ENCODE peak calls at places on chromosome 4, in five cellular contexts. W, S, C, Z and X are unnamed samples. For H3K4me1 and H3K36me3, the result is how much of the 10 kb centered on the place peaks cover.

GRCh38 chr4:55503164-55503563 is 43.5 kb downstream of the CLOCK start:
- DNase-seq in S (no peak), Z (peak), W (no peak), C (no peak), X (no peak)

GRCh38 chr4:128359422-128359821 is 71.8 kb upstream of the PGRMC2 start:
- DNase-seq in S (no peak), W (no peak), Z (no peak), C (no peak), X (no peak)

GRCh38 chr4:81790477-81790876 is 318.8 kb upstream of the RASGEF1B start:
- DNase-seq in S (no peak), W (no peak), C (no peak), Z (peak), X (no peak)

GRCh38 chr4:24640433-24640832 is 56.1 kb upstream of the DHX15 start:
- DNase-seq in C (no peak), Z (no peak), S (no peak), W (no peak), X (no peak)

GRCh38 chr4:20684852-20685763 is 15.2 kb upstream of the PACRGL start:
- DNase-seq in S (no peak), W (no peak), Z (peak), C (no peak), X (no peak)

GRCh38 chr4:27008693-27009092 is 148.1 kb downstream of the STIM2 start:
- DNase-seq in C (no peak), S (no peak), Z (no peak), W (no peak), X (no peak)

GRCh38 chr4:8461616-8462015 is 21.0 kb downstream of the TRMT44 start:
- DNase-seq in C (no peak), W (no peak), S (no peak), Z (no peak), X (no peak)

GRCh38 chr4:56506110-56506705 is 617 bp downstream of the ARL9 start:
- DNase-seq in S (no peak), W (no peak), C (no peak), Z (no peak), X (no peak)

GRCh38 chr4:129193357-129194100 is 97.6 kb downstream of the C4orf33 start:
- DNase-seq in S (no peak), Z (no peak), W (no peak), C (no peak), X (no peak)

GRCh38 chr4:180823116-180823515 is 1420.1 kb upstream of the TENM3 start:
- DNase-seq in W (no peak), C (no peak), Z (no peak), S (no peak), X (no peak)

GRCh38 chr4:28558871-28559270 is 1698.2 kb downstream of the STIM2 start:
- DNase-seq in Z (no peak), W (no peak), S (no peak), C (no peak), X (no peak)

GRCh38 chr4:54184581-54184980 is 44.5 kb upstream of the PDGFRA start:
- DNase-seq in W (no peak), Z (no peak), C (no peak), S (no peak), X (no peak)

GRCh38 chr4:146916479-146917076 is 29.1 kb downstream of the TTC29 start:
- DNase-seq in Z (peak), W (no peak), S (peak), C (no peak), X (no peak)

GRCh38 chr4:142614621-142615323 is 231.3 kb downstream of the INPP4B start:
- DNase-seq in Z (no peak), W (no peak), C (no peak), S (no peak), X (no peak)

GRCh38 chr4:19969492-19969891 is 282.2 kb upstream of the SLIT2 start:
- DNase-seq in Z (no peak), S (no peak), C (no peak), W (no peak), X (no peak)

GRCh38 chr4:168585168-168586091 is 88.6 kb downstream of the PALLD start:
- DNase-seq in S (peak), W (peak), C (no peak), Z (peak), X (peak)

GRCh38 chr4:17152941-17153340 is 254.5 kb upstream of the LDB2 start:
- DNase-seq in S (no peak), Z (no peak), W (no peak), C (no peak), X (no peak)

GRCh38 chr4:137312257-137312656 is 220.0 kb downstream of the PCDH18 start:
- DNase-seq in Z (no peak), W (no peak), S (no peak), C (no peak), X (no peak)

GRCh38 chr4:76943129-76943620 is 6.4 kb upstream of the SEPTIN11 start:
- DNase-seq in S (no peak), Z (peak), W (no peak), C (no peak), X (no peak)

GRCh38 chr4:48043504-48043903 is 26.9 kb downstream of the NIPAL1 start:
- DNase-seq in Z (no peak), W (no peak), C (no peak), S (no peak), X (no peak)

GRCh38 chr4:5018603-5019002 is 655 bp downstream of the CYTL1 start:
- DNase-seq in W (no peak), S (no peak), C (no peak), Z (no peak), X (no peak)

GRCh38 chr4:119580293-119580692 is 48.3 kb downstream of the PDE5A start:
- DNase-seq in W (no peak), C (no peak), Z (no peak), S (no peak), X (no peak)

GRCh38 chr4:101349346-101350064 is 2.2 kb upstream of the PPP3CA start:
- DNase-seq in C (no peak), S (peak), W (peak), Z (no peak), X (peak)

GRCh38 chr4:98851806-98852205 is 77.1 kb downstream of the EIF4E start:
- DNase-seq in Z (no peak), C (no peak), S (no peak), W (no peak), X (no peak)

GRCh38 chr4:74376888-74377483 is 12.0 kb downstream of the EREG start:
- DNase-seq in S (no peak), Z (peak), C (no peak), W (no peak), X (no peak)

GRCh38 chr4:153224474-153224873 is 20.2 kb downstream of the TRIM2 start:
- DNase-seq in Z (no peak), W (no peak), C (no peak), S (no peak), X (no peak)

GRCh38 chr4:152385551-152385950 is 150.3 kb downstream of the FBXW7 start:
- DNase-seq in C (no peak), S (no peak), Z (peak), W (no peak), X (no peak)

GRCh38 chr4:5573965-5574364 is 134.4 kb downstream of the EVC2 start:
- DNase-seq in C (no peak), W (no peak), S (no peak), Z (no peak), X (no peak)

GRCh38 chr4:39883645-39884044 is 94.1 kb downstream of the PDS5A start:
- DNase-seq in Z (no peak), W (no peak), S (no peak), C (no peak), X (no peak)

GRCh38 chr4:133565379-133565778 is 416.3 kb downstream of the PCDH10 start:
- DNase-seq in Z (no peak), S (no peak), W (no peak), C (no peak), X (no peak)

GRCh38 chr4:2744576-2745270 is 11.4 kb downstream of the TNIP2 start:
- DNase-seq in W (no peak), Z (no peak), C (peak), S (no peak), X (no peak)

GRCh38 chr4:2743518-2744445 is 12.4 kb downstream of the TNIP2 start:
- DNase-seq in Z (no peak), S (no peak), W (peak), C (no peak), X (no peak)

GRCh38 chr4:2745981-2746806 is 9.9 kb downstream of the TNIP2 start:
- DNase-seq in S (no peak), W (peak), C (peak), Z (no peak), X (no peak)

GRCh38 chr4:2745516-2745915 is 10.6 kb downstream of the TNIP2 start:
- DNase-seq in C (no peak), S (no peak), W (no peak), Z (no peak), X (no peak)

DNA sequence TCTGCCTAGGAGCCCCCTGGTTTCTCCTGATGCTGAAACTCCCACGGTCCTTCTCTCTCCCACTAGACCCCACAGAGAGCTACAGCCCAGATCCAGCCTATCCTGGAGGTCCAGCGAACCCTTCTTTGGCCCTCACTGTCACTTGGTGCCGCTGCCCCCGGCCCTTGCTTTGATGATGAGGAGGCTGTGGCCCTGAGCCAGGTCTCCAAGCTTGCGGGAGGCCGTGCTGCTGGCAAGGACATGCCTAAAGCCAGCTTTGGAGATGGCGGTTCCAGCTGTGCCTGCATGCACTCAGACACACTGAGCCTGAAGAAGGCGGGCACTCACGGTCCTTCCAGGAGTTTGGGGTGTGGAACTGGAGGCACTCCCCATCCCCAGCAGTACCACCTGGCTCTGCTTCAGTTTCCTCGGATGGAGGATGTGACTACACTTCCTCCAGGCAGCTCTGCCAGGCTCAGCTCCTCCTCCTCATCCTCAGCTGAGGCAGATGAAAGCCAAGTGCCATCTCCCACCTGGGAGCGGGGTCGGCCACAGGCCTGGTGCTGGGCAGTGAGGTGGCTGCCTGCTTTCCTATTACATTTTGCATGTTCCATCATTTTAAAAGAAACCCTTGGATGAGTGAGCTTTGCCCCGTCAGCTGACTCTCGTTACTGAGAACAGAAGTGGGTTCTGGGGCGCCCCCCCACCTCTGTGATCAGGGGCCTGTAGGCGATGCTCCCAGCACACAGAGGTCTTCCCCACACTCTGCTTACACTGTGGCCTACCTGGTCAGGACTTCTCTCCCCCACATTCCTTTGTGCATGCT is 9.0 kb downstream of the TNIP2 start:
- DNase-seq in Z (no peak), W (no peak), S (no peak), C (no peak), X (no peak)
- H3K4me1 ChIP-seq in Z (under half), W (half or more), S (under half), C (under half), X (under half)

GRCh38 chr4:122083971-122084370 is 68.2 kb upstream of the BLTP1 start:
- DNase-seq in S (no peak), C (no peak), Z (no peak), W (no peak), X (no peak)
- TF ChIP-seq EP300 in S (no peak), C (no peak), Z (no peak), W (no peak), X (no peak)

GRCh38 chr4:733631-733980 is 28.0 kb downstream of the PCGF3 start:
- DNase-seq in C (peak), Z (no peak), W (no peak), S (no peak), X (no peak)

GRCh38 chr4:734075-734474 is 28.4 kb downstream of the PCGF3 start:
- DNase-seq in S (no peak), Z (no peak), W (no peak), C (peak), X (no peak)

GRCh38 chr4:730511-730910 is 24.9 kb downstream of the PCGF3 start:
- DNase-seq in C (peak), S (no peak), W (no peak), Z (no peak), X (no peak)

GRCh38 chr4:732911-733630 is 27.4 kb downstream of the PCGF3 start:
- DNase-seq in Z (no peak), W (no peak), S (no peak), C (peak), X (no peak)

DNA sequence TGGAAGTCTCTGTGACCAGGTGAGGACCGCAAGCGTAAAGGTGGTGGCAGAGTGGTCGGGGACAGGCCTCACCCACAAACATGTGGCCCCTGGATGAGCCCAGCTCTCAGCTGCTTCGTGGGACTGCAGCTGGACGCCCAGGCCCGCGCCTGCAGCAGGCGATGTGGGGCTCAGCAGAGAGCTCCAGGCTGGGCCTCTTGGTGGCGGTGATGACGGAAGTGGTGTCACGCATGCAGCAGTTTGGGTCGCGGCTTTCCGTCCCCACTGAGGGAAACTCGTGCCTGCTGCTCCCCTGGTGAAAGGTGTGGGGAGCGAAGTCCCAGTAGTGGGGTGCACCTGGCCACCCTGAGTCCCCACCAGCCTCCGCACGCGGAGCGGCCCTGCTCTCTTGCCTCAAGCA is 26.8 kb downstream of the PCGF3 start:
- DNase-seq in Z (no peak), S (no peak), C (no peak), W (no peak), X (no peak)
- H3K36me3 ChIP-seq in Z (half or more), S (under half), C (half or more), W (half or more), X (under half)

GRCh38 chr4:184383497-184384055 is 90.8 kb downstream of the IRF2 start:
- DNase-seq in S (peak), Z (no peak), W (peak), C (no peak), X (peak)
- H3K4me1 ChIP-seq in S (half or more), Z (half or more), W (half or more), C (half or more), X (under half)

DNA sequence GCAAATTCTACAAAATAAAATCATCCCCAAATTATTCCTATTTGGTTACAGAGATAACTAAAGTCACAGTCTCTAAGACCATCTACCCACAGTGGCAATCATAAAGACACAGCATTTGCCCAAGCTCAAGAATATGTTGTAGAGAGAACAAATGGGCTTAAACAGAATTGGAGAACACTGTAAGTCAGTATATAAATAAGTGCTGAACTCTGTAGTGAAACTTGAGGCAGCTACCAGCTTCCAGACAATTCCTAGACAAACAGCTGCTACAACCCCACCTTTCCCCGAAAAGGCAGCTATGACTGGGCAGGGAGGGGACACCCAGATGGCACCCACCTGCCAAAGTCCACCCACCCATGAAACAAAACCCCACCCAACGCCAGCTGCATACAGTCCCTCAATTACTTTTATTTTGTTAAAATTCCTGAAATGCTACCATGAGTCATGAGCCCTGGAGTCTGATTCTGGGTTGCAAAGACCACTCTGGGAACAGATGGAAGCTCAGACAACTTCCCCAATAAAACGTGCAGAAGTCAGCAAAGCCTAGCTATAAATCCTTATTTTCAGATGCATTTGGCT is 24.4 kb downstream of the RELL1 start:
- DNase-seq in Z (no peak), S (no peak), C (no peak), W (no peak), X (no peak)
- TF ChIP-seq EP300 in Z (no peak), S (no peak), C (no peak), W (no peak), X (no peak)